ENCODE peak calls at places on chromosomes 13 and 19, in six cellular contexts. One of them, this sample, is unnamed.
A peak's percentile ranks its signal among the peaks of the same experiment; 100 is the strongest.

GRCh38 chr13:35411059-35411744 is 65.3 kb downstream of the MAB21L1 start:
- DNase-seq in B cell: no peak
- DNase-seq in neural progenitor cell: no peak
- DNase-seq in adrenal gland: no peak
- DNase-seq in astrocyte of the cerebellum: no peak
- DNase-seq in thoracic aorta: no peak
- DNase-seq in this sample: no peak

GRCh38 chr13:42753697-42754096 is 27.7 kb upstream of the FAM216B start:
- DNase-seq in B cell: no peak
- DNase-seq in neural progenitor cell: no peak
- DNase-seq in adrenal gland: no peak
- DNase-seq in astrocyte of the cerebellum: no peak
- DNase-seq in thoracic aorta: no peak
- DNase-seq in this sample: no peak

GRCh38 chr13:82800391-82800790 is 1081.9 kb downstream of the SLITRK1 start:
- DNase-seq in B cell: no peak
- DNase-seq in neural progenitor cell: no peak
- DNase-seq in adrenal gland: no peak
- DNase-seq in astrocyte of the cerebellum: peak; percentile 18
- DNase-seq in thoracic aorta: no peak
- DNase-seq in this sample: no peak

GRCh38 chr13:34587586-34587985 is 354.5 kb upstream of the NBEA start:
- DNase-seq in B cell: no peak
- DNase-seq in neural progenitor cell: no peak
- DNase-seq in adrenal gland: no peak
- DNase-seq in astrocyte of the cerebellum: peak; percentile 28
- DNase-seq in thoracic aorta: no peak
- DNase-seq in this sample: peak; percentile 19

GRCh38 chr19:16435999-16436650 is 35.6 kb downstream of the EPS15L1 start:
- DNase-seq in B cell: no peak
- DNase-seq in neural progenitor cell: no peak
- DNase-seq in adrenal gland: no peak
- DNase-seq in astrocyte of the cerebellum: no peak
- DNase-seq in thoracic aorta: no peak
- DNase-seq in this sample: no peak

GRCh38 chr13:85806553-85807175 is 7.4 kb upstream of the SLITRK6 start:
- DNase-seq in B cell: peak; percentile 13
- DNase-seq in neural progenitor cell: peak; percentile 62
- DNase-seq in adrenal gland: no peak
- DNase-seq in astrocyte of the cerebellum: peak; percentile 62
- DNase-seq in thoracic aorta: no peak
- DNase-seq in this sample: no peak

GRCh38 chr13:40206241-40207109 is 460.0 kb downstream of the FOXO1 start:
- DNase-seq in B cell: peak; percentile 61
- DNase-seq in neural progenitor cell: no peak
- DNase-seq in adrenal gland: no peak
- DNase-seq in astrocyte of the cerebellum: no peak
- DNase-seq in thoracic aorta: no peak
- DNase-seq in this sample: peak; percentile 58

GRCh38 chr19:49430678-49431329 is 5.6 kb downstream of the GFY start:
- DNase-seq in B cell: no peak
- DNase-seq in neural progenitor cell: peak; percentile 38
- DNase-seq in adrenal gland: no peak
- DNase-seq in astrocyte of the cerebellum: no peak
- DNase-seq in thoracic aorta: no peak
- DNase-seq in this sample: peak; percentile 66

GRCh38 chr19:42419309-42419708 is 7.9 kb downstream of the LIPE start:
- DNase-seq in B cell: no peak
- DNase-seq in neural progenitor cell: no peak
- DNase-seq in adrenal gland: no peak
- DNase-seq in astrocyte of the cerebellum: no peak
- DNase-seq in thoracic aorta: no peak
- DNase-seq in this sample: no peak

GRCh38 chr13:91397595-91397994 is 826 bp upstream of the GPC5 start:
- DNase-seq in B cell: no peak
- DNase-seq in neural progenitor cell: no peak
- DNase-seq in adrenal gland: no peak
- DNase-seq in astrocyte of the cerebellum: no peak
- DNase-seq in thoracic aorta: no peak
- DNase-seq in this sample: no peak

GRCh38 chr19:18002347-18002850 is 5.6 kb upstream of the ARRDC2 start:
- DNase-seq in B cell: peak; percentile 72
- DNase-seq in neural progenitor cell: no peak
- DNase-seq in adrenal gland: no peak
- DNase-seq in astrocyte of the cerebellum: no peak
- DNase-seq in thoracic aorta: no peak
- DNase-seq in this sample: peak; percentile 28

GRCh38 chr13:31431722-31432137 is 232.0 kb downstream of the B3GLCT start:
- DNase-seq in B cell: peak; percentile 43
- DNase-seq in neural progenitor cell: peak; percentile 67
- DNase-seq in adrenal gland: peak; percentile 24
- DNase-seq in astrocyte of the cerebellum: peak; percentile 15
- DNase-seq in thoracic aorta: no peak
- DNase-seq in this sample: peak; percentile 68

GRCh38 chr13:100534147-100534818 is 54.3 kb downstream of the GGACT start:
- DNase-seq in B cell: no peak
- DNase-seq in neural progenitor cell: no peak
- DNase-seq in adrenal gland: no peak
- DNase-seq in astrocyte of the cerebellum: no peak
- DNase-seq in thoracic aorta: no peak
- DNase-seq in this sample: no peak

GRCh38 chr13:109787135-109787954 is 962 bp upstream of the IRS2 start:
- DNase-seq in B cell: peak; percentile 43
- DNase-seq in neural progenitor cell: peak; percentile 84
- DNase-seq in adrenal gland: peak; percentile 53
- DNase-seq in astrocyte of the cerebellum: no peak
- DNase-seq in thoracic aorta: no peak
- DNase-seq in this sample: peak; percentile 37

GRCh38 chr19:18425515-18426415 is 6.6 kb downstream of the SSBP4 start:
- DNase-seq in B cell: peak; percentile 36
- DNase-seq in neural progenitor cell: no peak
- DNase-seq in adrenal gland: peak; percentile 72
- DNase-seq in astrocyte of the cerebellum: no peak
- DNase-seq in thoracic aorta: no peak
- DNase-seq in this sample: no peak

GRCh38 chr19:34263745-34264237 is 9.4 kb downstream of the GARRE1 start:
- DNase-seq in B cell: no peak
- DNase-seq in neural progenitor cell: no peak
- DNase-seq in adrenal gland: no peak
- DNase-seq in astrocyte of the cerebellum: no peak
- DNase-seq in thoracic aorta: no peak
- DNase-seq in this sample: no peak

GRCh38 chr13:79485451-79485850 is 4.5 kb downstream of the NDFIP2 start:
- DNase-seq in B cell: no peak
- DNase-seq in neural progenitor cell: no peak
- DNase-seq in adrenal gland: no peak
- DNase-seq in astrocyte of the cerebellum: no peak
- DNase-seq in thoracic aorta: no peak
- DNase-seq in this sample: no peak

GRCh38 chr13:110294146-110294545 is 12.8 kb downstream of the COL4A1 start:
- DNase-seq in B cell: no peak
- DNase-seq in neural progenitor cell: no peak
- DNase-seq in adrenal gland: no peak
- DNase-seq in astrocyte of the cerebellum: no peak
- DNase-seq in thoracic aorta: no peak
- DNase-seq in this sample: no peak

GRCh38 chr19:12194827-12195500 is 32.1 kb downstream of the ZNF136 start:
- DNase-seq in B cell: peak; percentile 85
- DNase-seq in neural progenitor cell: no peak
- DNase-seq in adrenal gland: peak; percentile 88
- DNase-seq in astrocyte of the cerebellum: peak; percentile 24
- DNase-seq in thoracic aorta: peak; percentile 38
- DNase-seq in this sample: peak; percentile 93

GRCh38 chr13:76820759-76821158 is 65.4 kb downstream of the KCTD12 start:
- DNase-seq in B cell: no peak
- DNase-seq in neural progenitor cell: no peak
- DNase-seq in adrenal gland: no peak
- DNase-seq in astrocyte of the cerebellum: no peak
- DNase-seq in thoracic aorta: no peak
- DNase-seq in this sample: no peak

GRCh38 chr19:53962887-53963435 is at the start of gene CACNG8:
- DNase-seq in B cell: no peak
- DNase-seq in neural progenitor cell: peak; percentile 56
- DNase-seq in adrenal gland: no peak
- DNase-seq in astrocyte of the cerebellum: no peak
- DNase-seq in thoracic aorta: no peak
- DNase-seq in this sample: no peak

GRCh38 chr13:110533771-110534670 is 27.5 kb downstream of the RAB20 start:
- DNase-seq in B cell: no peak
- DNase-seq in neural progenitor cell: no peak
- DNase-seq in adrenal gland: no peak
- DNase-seq in astrocyte of the cerebellum: no peak
- DNase-seq in thoracic aorta: no peak
- DNase-seq in this sample: no peak

GRCh38 chr13:98252931-98253470 is 75.9 kb upstream of the RNF113B start:
- DNase-seq in B cell: no peak
- DNase-seq in neural progenitor cell: no peak
- DNase-seq in adrenal gland: peak; percentile 81
- DNase-seq in astrocyte of the cerebellum: peak; percentile 33
- DNase-seq in thoracic aorta: no peak
- DNase-seq in this sample: no peak

GRCh38 chr19:8240274-8241229 is 31.4 kb downstream of the CERS4 start:
- DNase-seq in B cell: peak; percentile 51
- DNase-seq in neural progenitor cell: peak; percentile 90
- DNase-seq in adrenal gland: peak; percentile 97
- DNase-seq in astrocyte of the cerebellum: peak; percentile 80
- DNase-seq in thoracic aorta: peak; percentile 47
- DNase-seq in this sample: peak; percentile 86

GRCh38 chr13:45194081-45194939 is 6.5 kb downstream of the KCTD4 start:
- DNase-seq in B cell: no peak
- DNase-seq in neural progenitor cell: peak; percentile 49
- DNase-seq in adrenal gland: peak; percentile 25
- DNase-seq in astrocyte of the cerebellum: no peak
- DNase-seq in thoracic aorta: no peak
- DNase-seq in this sample: no peak
- TF ChIP-seq CTCF in B cell: no peak
- TF ChIP-seq CTCF in neural progenitor cell: peak; percentile 46
- TF ChIP-seq CTCF in adrenal gland: peak; percentile 26
- TF ChIP-seq CTCF in astrocyte of the cerebellum: peak; percentile 63
- TF ChIP-seq CTCF in thoracic aorta: peak; percentile 41
- TF ChIP-seq CTCF in this sample: no peak

GRCh38 chr13:46893221-46893620 is 3.6 kb downstream of the HTR2A start:
- DNase-seq in B cell: no peak
- DNase-seq in neural progenitor cell: peak; percentile 40
- DNase-seq in adrenal gland: no peak
- DNase-seq in astrocyte of the cerebellum: no peak
- DNase-seq in thoracic aorta: no peak
- DNase-seq in this sample: no peak
- TF ChIP-seq CTCF in B cell: no peak
- TF ChIP-seq CTCF in neural progenitor cell: no peak
- TF ChIP-seq CTCF in adrenal gland: no peak
- TF ChIP-seq CTCF in astrocyte of the cerebellum: no peak
- TF ChIP-seq CTCF in thoracic aorta: no peak
- TF ChIP-seq CTCF in this sample: no peak

GRCh38 chr19:6769006-6769637 is 1.9 kb upstream of the SH2D3A start:
- DNase-seq in B cell: peak; percentile 44
- DNase-seq in neural progenitor cell: peak; percentile 64
- DNase-seq in adrenal gland: no peak
- DNase-seq in astrocyte of the cerebellum: no peak
- DNase-seq in thoracic aorta: no peak
- DNase-seq in this sample: no peak
- TF ChIP-seq CTCF in B cell: peak; percentile 40
- TF ChIP-seq CTCF in neural progenitor cell: peak; percentile 62
- TF ChIP-seq CTCF in adrenal gland: peak; percentile 22
- TF ChIP-seq CTCF in astrocyte of the cerebellum: no peak
- TF ChIP-seq CTCF in thoracic aorta: no peak
- TF ChIP-seq CTCF in this sample: peak; percentile 61

DNA sequence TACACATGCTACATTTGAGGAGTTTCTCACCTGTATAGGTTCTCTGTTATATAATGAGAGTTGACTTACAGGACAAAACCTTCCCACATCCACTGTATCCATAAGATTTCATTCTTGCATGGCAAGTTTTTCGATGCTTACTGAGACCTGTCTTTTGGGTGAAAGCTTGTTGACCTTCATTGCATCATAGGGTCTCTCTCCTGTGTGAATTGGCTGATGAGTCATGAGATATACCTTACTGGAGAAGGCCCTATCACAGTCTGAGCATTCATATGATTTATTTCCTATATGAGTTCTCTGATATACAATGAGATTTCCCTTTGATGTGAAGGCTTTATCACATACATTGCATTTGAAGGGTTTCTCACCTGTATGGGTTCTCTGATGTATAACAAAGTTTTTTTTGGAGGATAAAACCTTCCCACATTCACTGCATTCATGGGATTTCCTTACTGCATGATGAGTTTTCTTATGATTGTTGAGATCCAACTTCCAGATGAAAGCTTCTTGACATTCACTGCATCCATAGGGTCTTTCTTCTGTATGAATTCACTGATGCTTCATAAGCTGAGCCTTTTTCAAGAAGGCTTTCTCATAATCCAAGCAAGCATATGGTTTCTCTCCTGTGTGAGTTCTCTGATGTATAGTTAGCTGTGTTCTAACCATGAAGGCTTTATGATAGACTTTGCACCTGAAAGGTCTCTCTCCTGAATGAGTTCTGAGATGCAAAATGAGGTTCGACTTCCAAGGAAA is 25.7 kb downstream of the ZNF577 start:
- DNase-seq in B cell: no peak
- DNase-seq in neural progenitor cell: no peak
- DNase-seq in adrenal gland: no peak
- DNase-seq in astrocyte of the cerebellum: no peak
- DNase-seq in thoracic aorta: no peak
- DNase-seq in this sample: no peak
- TF ChIP-seq CTCF in B cell: no peak
- TF ChIP-seq CTCF in neural progenitor cell: no peak
- TF ChIP-seq CTCF in adrenal gland: no peak
- TF ChIP-seq CTCF in astrocyte of the cerebellum: no peak
- TF ChIP-seq CTCF in thoracic aorta: no peak
- TF ChIP-seq CTCF in this sample: no peak

GRCh38 chr19:2538096-2538757 is 62.3 kb downstream of the GADD45B start:
- DNase-seq in B cell: no peak
- DNase-seq in neural progenitor cell: no peak
- DNase-seq in adrenal gland: no peak
- DNase-seq in astrocyte of the cerebellum: no peak
- DNase-seq in thoracic aorta: no peak
- DNase-seq in this sample: no peak

GRCh38 chr19:2542341-2543069 is 66.6 kb downstream of the GADD45B start:
- DNase-seq in B cell: no peak
- DNase-seq in neural progenitor cell: no peak
- DNase-seq in adrenal gland: peak; percentile 75
- DNase-seq in astrocyte of the cerebellum: no peak
- DNase-seq in thoracic aorta: no peak
- DNase-seq in this sample: no peak

GRCh38 chr19:2543463-2544442 is 67.8 kb downstream of the GADD45B start:
- DNase-seq in B cell: peak; percentile 36
- DNase-seq in neural progenitor cell: peak; percentile 97
- DNase-seq in adrenal gland: peak; percentile 98
- DNase-seq in astrocyte of the cerebellum: peak; percentile 96
- DNase-seq in thoracic aorta: peak; percentile 88
- DNase-seq in this sample: peak; percentile 86

GRCh38 chr19:2540251-2540645 is 64.3 kb downstream of the GADD45B start:
- DNase-seq in B cell: no peak
- DNase-seq in neural progenitor cell: no peak
- DNase-seq in adrenal gland: no peak
- DNase-seq in astrocyte of the cerebellum: no peak
- DNase-seq in thoracic aorta: no peak
- DNase-seq in this sample: no peak

GRCh38 chr19:2540646-2541454 is 64.9 kb downstream of the GADD45B start:
- DNase-seq in B cell: no peak
- DNase-seq in neural progenitor cell: peak; percentile 98
- DNase-seq in adrenal gland: peak; percentile 79
- DNase-seq in astrocyte of the cerebellum: peak; percentile 97
- DNase-seq in thoracic aorta: peak; percentile 75
- DNase-seq in this sample: no peak
- TF ChIP-seq CTCF in B cell: no peak
- TF ChIP-seq CTCF in neural progenitor cell: peak; percentile 28
- TF ChIP-seq CTCF in adrenal gland: peak; percentile 45
- TF ChIP-seq CTCF in astrocyte of the cerebellum: peak; percentile 30
- TF ChIP-seq CTCF in thoracic aorta: peak; percentile 36
- TF ChIP-seq CTCF in this sample: no peak

GRCh38 chr19:1601613-1602064 is 3.6 kb downstream of the UQCR11 start:
- DNase-seq in B cell: no peak
- DNase-seq in neural progenitor cell: no peak
- DNase-seq in adrenal gland: no peak
- DNase-seq in astrocyte of the cerebellum: no peak
- DNase-seq in thoracic aorta: no peak
- DNase-seq in this sample: no peak
- TF ChIP-seq CTCF in B cell: no peak
- TF ChIP-seq CTCF in neural progenitor cell: peak; percentile 14
- TF ChIP-seq CTCF in adrenal gland: no peak
- TF ChIP-seq CTCF in astrocyte of the cerebellum: peak; percentile 20
- TF ChIP-seq CTCF in thoracic aorta: no peak
- TF ChIP-seq CTCF in this sample: peak; percentile 21

This sample was measured in activated CD8-positive, alpha-beta T cell treated with anti-CD3 and anti-CD28 coated beads for 36 hours.